ENCODE peak calls at places on chromosomes 12 and 14, in six cellular contexts. X, Y, J, Q, Z and P are unnamed samples.

GRCh38 chr12:581746-582145 is 81.5 kb downstream of the NINJ2 start:
- DNase-seq in Z (no peak), Y (no peak), Q (no peak), J (no peak), X (no peak), P (no peak)

GRCh38 chr12:108606492-108606891 is 8.6 kb upstream of the TMEM119 start:
- DNase-seq in Y (no peak), Z (no peak), Q (no peak), J (no peak), X (no peak), P (no peak)

GRCh38 chr14:106848330-106849121 is 1322.1 kb downstream of the TMEM121 start:
- DNase-seq in J (no peak), X (no peak), Y (peak), Z (no peak), Q (no peak), P (no peak)

GRCh38 chr12:1911598-1912575 is 6.6 kb downstream of the CACNA2D4 start:
- DNase-seq in Y (peak), Q (no peak), X (no peak), Z (peak), J (no peak), P (peak)

GRCh38 chr12:21906919-21907642 is 34.1 kb downstream of the ABCC9 start:
- DNase-seq in J (no peak), Q (no peak), Y (no peak), X (no peak), Z (no peak), P (no peak)

GRCh38 chr14:33938131-33938949 is 12.5 kb downstream of the EGLN3 start:
- DNase-seq in Q (no peak), X (no peak), J (peak), Y (no peak), Z (peak), P (peak)

GRCh38 chr14:44700694-44701093 is 193.6 kb upstream of the FSCB start:
- DNase-seq in Q (no peak), J (no peak), X (no peak), Z (no peak), Y (no peak), P (no peak)

GRCh38 chr12:71085575-71085974 is 72.2 kb downstream of the TSPAN8 start:
- DNase-seq in Z (no peak), J (no peak), X (peak), Y (no peak), Q (no peak), P (no peak)